ENCODE peak calls at places on chromosomes 7 and 10, in seven cellular contexts. B is esophagus squamous epithelium, Y is A549, W is AG04450, K is uterus, Z is fibroblast of lung, P is heart right ventricle. F is an unnamed sample.

GRCh38 chr7:56007167-56007652 is 42.8 kb downstream of the NIPSNAP2 start:
- DNase-seq in W (no peak), K (no peak), Y (no peak), P (no peak), B (no peak), Z (no peak), F (peak)

GRCh38 chr7:66099551-66100407 is 14.9 kb upstream of the CRCP start:
- DNase-seq in B (peak), Z (peak), P (peak), K (peak), W (peak), Y (peak), F (no peak)

GRCh38 chr7:12907774-12908173 is 220.3 kb downstream of the ARL4A start:
- DNase-seq in P (no peak), W (no peak), K (no peak), Y (no peak), Z (no peak), B (no peak), F (no peak)

GRCh38 chr10:29859521-29860130 is 199.8 kb downstream of the JCAD start:
- DNase-seq in P (no peak), Z (peak), Y (no peak), W (no peak), K (no peak), B (no peak), F (no peak)

GRCh38 chr10:99984201-99984600 is 25.5 kb downstream of the DNMBP start:
- DNase-seq in P (no peak), B (no peak), K (no peak), W (no peak), Z (peak), Y (no peak), F (no peak)

GRCh38 chr7:80453699-80454340 is 58.0 kb downstream of the GNAT3 start:
- DNase-seq in W (no peak), P (no peak), K (no peak), B (no peak), Z (peak), Y (peak), F (peak)

GRCh38 chr10:69179089-69179742 is 818 bp upstream of the SUPV3L1 start:
- DNase-seq in Y (peak), W (no peak), K (peak), Z (peak), B (no peak), P (no peak), F (no peak)

GRCh38 chr10:119644994-119645393 is 6.2 kb upstream of the BAG3 start:
- DNase-seq in W (no peak), Z (no peak), B (no peak), P (no peak), Y (no peak), K (no peak), F (no peak)

GRCh38 chr7:27185708-27186449 is 847 bp upstream of the HOXA11 start:
- DNase-seq in Z (no peak), Y (no peak), K (no peak), W (no peak), P (no peak), B (no peak), F (no peak)

GRCh38 chr7:157046681-157047080 is 36.2 kb upstream of the MNX1 start:
- DNase-seq in P (no peak), Y (no peak), K (no peak), Z (no peak), B (no peak), W (no peak), F (no peak)

GRCh38 chr7:104603957-104604356 is 275.6 kb downstream of the LHFPL3 start:
- DNase-seq in B (no peak), Z (no peak), K (no peak), P (no peak), Y (no peak), W (no peak), F (no peak)

GRCh38 chr7:66352071-66352470 is 146.9 kb downstream of the TPST1 start:
- DNase-seq in P (no peak), Y (no peak), Z (no peak), W (no peak), K (no peak), B (no peak), F (no peak)

GRCh38 chr10:102299873-102300272 is 54.5 kb downstream of the GBF1 start:
- DNase-seq in Y (no peak), B (no peak), P (no peak), W (no peak), K (no peak), Z (peak), F (no peak)

GRCh38 chr7:47951374-47951773 is 3.1 kb upstream of the PKD1L1 start:
- DNase-seq in K (no peak), W (no peak), B (no peak), Y (no peak), P (no peak), Z (no peak), F (no peak)

GRCh38 chr7:112487938-112488575 is 7.3 kb downstream of the LSMEM1 start:
- DNase-seq in W (no peak), P (no peak), B (no peak), Z (no peak), Y (no peak), K (no peak), F (no peak)

GRCh38 chr7:2924866-2925840 is 81.0 kb upstream of the GNA12 start:
- DNase-seq in W (no peak), Y (no peak), P (no peak), K (no peak), Z (no peak), B (no peak), F (no peak)

GRCh38 chr7:40301486-40302065 is 166.8 kb downstream of the SUGCT start:
- DNase-seq in K (no peak), B (no peak), W (no peak), Y (no peak), P (no peak), Z (no peak), F (no peak)

GRCh38 chr10:75276029-75276872 is 40.5 kb upstream of the COMTD1 start:
- DNase-seq in Z (no peak), P (peak), W (no peak), B (no peak), K (no peak), Y (no peak), F (no peak)

GRCh38 chr10:120286280-120286679 is 170.7 kb upstream of the PLPP4 start:
- DNase-seq in K (no peak), Y (no peak), B (no peak), Z (no peak), W (no peak), P (no peak), F (no peak)

GRCh38 chr10:132448248-132448731 is 51.3 kb downstream of the PWWP2B start:
- DNase-seq in B (no peak), W (no peak), K (peak), P (peak), Z (peak), Y (peak), F (no peak)

GRCh38 chr10:124225468-124226270 is 132.3 kb upstream of the CHST15 start:
- DNase-seq in W (no peak), Z (no peak), K (no peak), P (no peak), B (no peak), Y (no peak), F (no peak)

GRCh38 chr7:146090023-146090645 is 26.5 kb upstream of the CNTNAP2 start:
- DNase-seq in W (no peak), Y (peak), K (no peak), B (no peak), Z (peak), P (no peak), F (no peak)

GRCh38 chr10:61125560-61126250 is 181.7 kb upstream of the RHOBTB1 start:
- DNase-seq in K (no peak), B (no peak), Y (no peak), W (no peak), P (no peak), Z (no peak), F (no peak)

GRCh38 chr10:21989453-21990154 is 13.9 kb downstream of the DNAJC1 start:
- DNase-seq in Y (peak), Z (peak), W (no peak), B (no peak), P (peak), K (peak), F (no peak)

GRCh38 chr10:130039141-130039540 is 71.5 kb downstream of the C10orf143 start:
- DNase-seq in B (no peak), Y (no peak), P (no peak), Z (no peak), K (no peak), W (no peak), F (no peak)

GRCh38 chr7:64686493-64687184 is 20.7 kb downstream of the ZNF107 start:
- DNase-seq in K (no peak), Y (no peak), W (no peak), B (no peak), Z (no peak), P (no peak), F (no peak)

GRCh38 chr7:7566651-7567611 is at the start of gene MIOS:
- DNase-seq in Y (peak), B (no peak), Z (peak), P (peak), W (peak), K (peak), F (no peak)

GRCh38 chr7:151272410-151272809 is 23.9 kb upstream of the SMARCD3 start:
- DNase-seq in K (peak), Z (peak), Y (no peak), B (no peak), W (no peak), P (no peak), F (no peak)

GRCh38 chr10:33010132-33011037 is 52.4 kb upstream of the ITGB1 start:
- DNase-seq in P (no peak), Z (peak), B (no peak), Y (peak), K (no peak), W (peak), F (peak)

GRCh38 chr10:33005322-33006282 is 47.6 kb upstream of the ITGB1 start:
- DNase-seq in K (peak), B (no peak), W (peak), P (peak), Y (peak), Z (peak), F (peak)

GRCh38 chr10:33006342-33006887 is 48.4 kb upstream of the ITGB1 start:
- DNase-seq in K (no peak), W (no peak), Y (no peak), B (no peak), P (no peak), Z (no peak), F (no peak)

GRCh38 chr10:33009244-33010131 is 51.5 kb upstream of the ITGB1 start:
- DNase-seq in Z (no peak), K (no peak), Y (no peak), B (no peak), P (no peak), W (no peak), F (no peak)

GRCh38 chr10:33008499-33009243 is 50.6 kb upstream of the ITGB1 start:
- DNase-seq in Y (no peak), B (no peak), Z (peak), P (no peak), W (peak), K (peak), F (peak)
- TF ChIP-seq CTCF in Y (peak), B (peak), Z (peak), P (peak), W (peak), K (peak), F (peak)

DNA sequence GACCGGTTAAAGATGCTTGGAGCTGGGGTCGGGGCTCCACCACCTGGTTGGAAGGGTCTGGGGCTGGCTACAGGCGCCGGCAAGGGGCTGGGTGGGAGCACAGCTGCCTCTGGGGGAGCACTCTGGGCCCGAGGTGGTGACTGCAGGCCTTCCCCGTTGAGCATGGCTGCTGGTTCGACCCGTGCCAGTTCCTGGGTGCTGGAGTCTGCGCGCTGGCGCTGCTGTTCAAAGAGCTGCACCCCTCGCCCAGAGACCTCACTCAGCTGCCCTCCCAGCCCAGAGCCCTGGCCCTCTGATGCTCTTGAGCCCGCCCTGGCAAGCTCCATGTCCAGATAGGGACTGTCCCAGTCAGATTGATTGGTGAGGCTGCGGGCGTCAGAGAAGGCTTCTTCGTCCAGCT is 7.0 kb upstream of the MYOZ1 start:
- DNase-seq in Y (no peak), Z (peak), W (no peak), P (peak), B (no peak), K (no peak), F (no peak)
- H3K4me3 ChIP-seq in Y (no peak), Z (no peak), W (peak), P (peak), B (peak), K (peak), F (peak)

GRCh38 chr10:13707156-13707881 is 120.6 kb downstream of the PRPF18 start:
- DNase-seq in W (peak), B (no peak), K (peak), Y (peak), P (peak), Z (peak), F (peak)
- TF ChIP-seq CTCF in W (peak), B (no peak), K (no peak), Y (no peak), P (no peak), Z (peak), F (no peak)

GRCh38 chr7:4703532-4703931 is 21.4 kb downstream of the FOXK1 start:
- DNase-seq in P (no peak), Z (no peak), Y (no peak), W (no peak), K (no peak), B (no peak), F (no peak)

GRCh38 chr7:4707134-4707651 is 25.1 kb downstream of the FOXK1 start:
- DNase-seq in Z (no peak), K (no peak), W (no peak), B (no peak), Y (no peak), P (no peak), F (no peak)

GRCh38 chr7:4707980-4708411 is 25.9 kb downstream of the FOXK1 start:
- DNase-seq in K (no peak), P (no peak), B (no peak), W (no peak), Y (no peak), Z (no peak), F (no peak)

GRCh38 chr7:4709187-4709586 is 27.1 kb downstream of the FOXK1 start:
- DNase-seq in W (no peak), B (no peak), K (no peak), P (no peak), Z (no peak), Y (no peak), F (no peak)

DNA sequence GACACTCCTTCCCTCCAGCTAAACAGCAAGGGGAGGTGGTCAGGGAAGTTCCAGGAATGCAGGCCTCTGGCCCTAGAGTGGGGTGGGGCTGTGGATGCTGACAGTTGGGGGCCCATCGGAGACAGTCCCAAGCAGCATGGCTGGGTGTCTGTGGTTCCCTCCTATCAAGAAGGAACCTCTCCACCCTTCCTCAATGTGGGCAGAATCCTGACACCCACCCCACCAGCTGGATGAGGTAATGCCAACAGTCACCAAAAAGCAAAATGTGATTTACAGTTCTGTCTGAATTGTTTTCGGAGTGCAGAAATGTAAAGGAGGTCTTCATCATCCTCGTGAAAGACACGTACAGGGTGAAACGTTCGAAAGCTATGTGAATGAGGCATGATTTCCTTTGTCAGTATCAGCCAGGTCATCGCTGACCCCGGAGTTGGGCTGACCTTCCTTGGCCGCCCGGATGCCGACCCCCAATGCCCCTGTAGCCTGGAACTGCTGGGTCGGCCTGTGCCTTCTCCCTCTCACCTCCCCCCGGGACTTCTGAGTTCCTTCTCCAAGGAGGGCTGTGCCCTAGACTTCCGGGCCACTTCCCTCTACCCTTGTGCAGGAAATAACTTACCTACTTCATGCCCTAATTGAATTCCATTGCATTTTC is 24.4 kb downstream of the FOXK1 start:
- DNase-seq in K (no peak), P (no peak), W (no peak), Y (no peak), B (no peak), Z (no peak), F (no peak)
- H3K4me3 ChIP-seq in K (no peak), P (peak), W (no peak), Y (no peak), B (no peak), Z (no peak), F (no peak)

F was measured in HFF-Myc.